ENCODE peak calls at places on chromosome 18, in five cellular contexts. G is activated T-cell treated with anti-CD3 and anti-CD28 coated beads for 4 hours, J is uterus, T is HS-5, Y is KBM-7. C is an unnamed sample.

GRCh38 chr18:63951302-63951705 is 2.2 kb downstream of the HMSD start:
- DNase-seq in T (no peak), J (no peak), G (no peak), Y (no peak), C (no peak)

GRCh38 chr18:10374615-10375295 is 79.7 kb upstream of the APCDD1 start:
- DNase-seq in J (no peak), Y (no peak), T (no peak), G (no peak), C (no peak)

GRCh38 chr18:58213931-58214431 is 170.0 kb downstream of the NEDD4L start:
- DNase-seq in T (no peak), J (no peak), Y (no peak), G (no peak), C (no peak)

GRCh38 chr18:78510636-78511035 is 469.0 kb upstream of the SALL3 start:
- DNase-seq in J (no peak), G (no peak), Y (no peak), T (no peak), C (no peak)

GRCh38 chr18:45621068-45621511 is 5.8 kb downstream of the SLC14A2 start:
- DNase-seq in T (no peak), Y (peak), J (peak), G (peak), C (no peak)

GRCh38 chr18:41144444-41144843 is 810.6 kb upstream of the PIK3C3 start:
- DNase-seq in G (no peak), Y (no peak), T (no peak), J (no peak), C (no peak)

GRCh38 chr18:57789759-57790158 is 13.4 kb downstream of the ATP8B1 start:
- DNase-seq in Y (no peak), J (no peak), T (no peak), G (no peak), C (no peak)

GRCh38 chr18:37231251-37231650 is 334.3 kb downstream of the CELF4 start:
- DNase-seq in T (no peak), Y (no peak), J (no peak), G (no peak), C (no peak)

C was measured in GDM1.